ENCODE peak calls at places on chromosomes 11 and 22, in eight cellular contexts. E, R, T, P, Q, Y, X and K are unnamed samples.

GRCh38 chr11:65611758-65612603 is 2.0 kb downstream of the MAP3K11 start:
- DNase-seq in E (no peak), R (no peak), T (no peak), P (no peak), Q (no peak), Y (no peak), X (no peak), K (no peak)

GRCh38 chr11:2923446-2924375 is 5.5 kb downstream of the PHLDA2 start:
- DNase-seq in E (no peak), R (no peak), T (no peak), P (no peak), Q (no peak), Y (no peak), X (no peak), K (no peak)

GRCh38 chr22:34808618-34809017 is 257.3 kb upstream of the ISX start:
- DNase-seq in E (no peak), R (no peak), T (no peak), P (no peak), Q (no peak), Y (no peak), X (no peak), K (no peak)

GRCh38 chr11:17076517-17077239 is 789 bp downstream of the RPS13 start:
- DNase-seq in E (no peak), R (peak; percentile 7), T (no peak), P (no peak), Q (peak; percentile 33), Y (no peak), X (no peak), K (no peak)

GRCh38 chr11:69337211-69337721 is 43.3 kb downstream of the MYEOV start:
- DNase-seq in E (no peak), R (peak; percentile 2), T (no peak), P (no peak), Q (peak; percentile 57), Y (no peak), X (no peak), K (no peak)

GRCh38 chr22:23073506-23074229 is 3.3 kb downstream of the GNAZ start:
- DNase-seq in E (peak; percentile 7), R (no peak), T (no peak), P (peak; percentile 20), Q (no peak), Y (no peak), X (no peak), K (no peak)

GRCh38 chr22:28815729-28816128 is 15.4 kb upstream of the XBP1 start:
- DNase-seq in E (no peak), R (no peak), T (no peak), P (no peak), Q (no peak), Y (no peak), X (no peak), K (no peak)

GRCh38 chr11:88312665-88313064 is 24.9 kb downstream of the CTSC start:
- DNase-seq in E (no peak), R (no peak), T (no peak), P (no peak), Q (peak; percentile 65), Y (no peak), X (no peak), K (no peak)

GRCh38 chr11:47108214-47108613 is 68.5 kb downstream of the ARFGAP2 start:
- DNase-seq in E (no peak), R (no peak), T (no peak), P (no peak), Q (no peak), Y (no peak), X (no peak), K (no peak)

GRCh38 chr11:74520316-74520715 is 26.8 kb upstream of the LIPT2 start:
- DNase-seq in E (no peak), R (no peak), T (no peak), P (no peak), Q (peak; percentile 4), Y (no peak), X (no peak), K (no peak)

GRCh38 chr11:93020248-93021088 is 51.0 kb downstream of the MTNR1B start:
- DNase-seq in E (no peak), R (no peak), T (no peak), P (no peak), Q (peak; percentile 53), Y (peak; percentile 25), X (peak; percentile 95), K (no peak)

GRCh38 chr22:27416553-27417427 is 384.8 kb downstream of the MN1 start:
- DNase-seq in E (no peak), R (peak; percentile 10), T (no peak), P (no peak), Q (peak; percentile 39), Y (peak; percentile 94), X (peak; percentile 73), K (no peak)

GRCh38 chr22:38943181-38943580 is 14.2 kb upstream of the APOBEC3A start:
- DNase-seq in E (no peak), R (no peak), T (no peak), P (no peak), Q (no peak), Y (no peak), X (no peak), K (no peak)

GRCh38 chr22:17810570-17811116 is 36.4 kb upstream of the BID start:
- DNase-seq in E (no peak), R (no peak), T (no peak), P (no peak), Q (no peak), Y (no peak), X (no peak), K (no peak)

GRCh38 chr22:24137595-24137994 is 43.7 kb upstream of the SUSD2 start:
- DNase-seq in E (no peak), R (no peak), T (no peak), P (no peak), Q (peak; percentile 83), Y (no peak), X (no peak), K (no peak)

GRCh38 chr11:125460275-125460674 is 35.8 kb downstream of the FEZ1 start:
- DNase-seq in E (no peak), R (no peak), T (no peak), P (no peak), Q (no peak), Y (no peak), X (no peak), K (no peak)